ENCODE peak calls at places on chromosomes 4 and X, in seven cellular contexts. W, J, O, C, S, E and Z are unnamed samples. For H3K9me3 and H3K4me1, the result is how much of the 10 kb centered on the place peaks cover.

GRCh38 chrX:39174761-39175417 is 373.6 kb downstream of the MID1IP1 start:
- DNase-seq in O (no peak), J (peak), W (no peak), E (peak), S (no peak), C (no peak), Z (peak)

GRCh38 chr4:107468812-107469211 is 251.2 kb downstream of the PAPSS1 start:
- DNase-seq in E (no peak), S (no peak), C (no peak), O (no peak), J (no peak), W (no peak), Z (no peak)

GRCh38 chr4:164307262-164307661 is 446.7 kb upstream of the SMIM31 start:
- DNase-seq in E (no peak), J (no peak), C (no peak), O (no peak), S (no peak), W (no peak), Z (no peak)

GRCh38 chrX:135477576-135477975 is 42.9 kb upstream of the INTS6L start:
- DNase-seq in W (peak), J (peak), E (peak), S (peak), O (no peak), C (peak), Z (peak)

GRCh38 chr4:147110968-147111367 is 165.3 kb upstream of the TTC29 start:
- DNase-seq in J (no peak), O (no peak), E (peak), W (peak), S (no peak), C (no peak), Z (no peak)

GRCh38 chrX:37331546-37331945 is 17.6 kb upstream of the PRRG1 start:
- DNase-seq in C (no peak), S (no peak), W (no peak), J (no peak), E (no peak), O (no peak), Z (no peak)

GRCh38 chrX:103722505-103722904 is 11.8 kb downstream of the TMEM31 start:
- DNase-seq in W (peak), E (peak), J (no peak), O (no peak), S (no peak), C (peak), Z (no peak)

GRCh38 chr4:15694431-15694830 is 8.4 kb upstream of the BST1 start:
- DNase-seq in W (no peak), S (no peak), O (no peak), E (no peak), J (no peak), C (peak), Z (no peak)

GRCh38 chrX:119880552-119881437 is 9.2 kb downstream of the NDUFA1 start:
- DNase-seq in O (no peak), C (peak), W (peak), E (peak), J (peak), S (peak), Z (peak)

GRCh38 chrX:43469391-43470054 is 186.6 kb upstream of the MAOA start:
- DNase-seq in E (no peak), W (no peak), S (no peak), C (peak), O (no peak), J (no peak), Z (peak)

GRCh38 chr4:170122252-170122651 is 32.5 kb upstream of the AADAT start:
- DNase-seq in O (no peak), C (peak), E (no peak), S (no peak), W (no peak), J (no peak), Z (no peak)

GRCh38 chr4:89469930-89470375 is 162.4 kb upstream of the GPRIN3 start:
- DNase-seq in J (peak), S (no peak), E (peak), W (peak), C (peak), O (no peak), Z (peak)

GRCh38 chr4:23654791-23655190 is 235.1 kb downstream of the PPARGC1A start:
- DNase-seq in S (no peak), C (peak), W (no peak), J (no peak), O (no peak), E (no peak), Z (no peak)

GRCh38 chrX:65723706-65724105 is 56.3 kb downstream of the MSN start:
- DNase-seq in E (peak), C (no peak), S (no peak), O (no peak), W (peak), J (peak), Z (peak)

GRCh38 chrX:65731684-65732289 is 64.3 kb downstream of the MSN start:
- DNase-seq in J (no peak), O (no peak), C (no peak), S (no peak), E (no peak), W (no peak), Z (no peak)

GRCh38 chrX:65726708-65727107 is 59.3 kb downstream of the MSN start:
- DNase-seq in W (no peak), O (no peak), C (no peak), S (no peak), J (no peak), E (no peak), Z (no peak)
- H3K9me3 ChIP-seq in W (under half), O (under half), C (under half), S (under half), J (under half), E (under half), Z (under half)

DNA sequence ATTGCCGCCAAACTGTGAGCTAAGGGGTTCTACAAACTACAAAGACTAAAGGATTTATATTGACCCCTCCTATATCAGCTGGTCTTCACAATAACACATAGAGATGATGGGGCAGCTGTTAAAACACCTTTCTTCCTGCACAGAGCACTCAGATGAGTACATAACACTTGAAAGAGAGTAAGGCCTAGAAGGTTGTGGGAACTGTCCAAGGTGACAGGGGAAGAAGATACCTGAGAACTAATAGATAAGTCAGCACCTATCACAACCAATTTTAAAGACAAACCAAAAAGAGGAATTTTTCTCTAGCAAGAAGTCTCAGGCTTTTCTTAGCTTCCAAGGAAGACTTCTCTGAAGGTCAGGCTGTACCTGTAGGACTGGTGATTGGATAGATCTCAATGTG is 19.1 kb upstream of the CXCL6 start:
- DNase-seq in S (no peak), E (no peak), J (no peak), W (no peak), O (no peak), C (peak), Z (no peak)
- H3K4me1 ChIP-seq in S (under half), E (under half), J (under half), W (under half), O (under half), C (under half), Z (under half)

GRCh38 chrX:102018208-102018607 is 86.4 kb upstream of the ZMAT1 start:
- DNase-seq in E (no peak), O (no peak), W (no peak), J (no peak), C (no peak), S (no peak), Z (no peak)
- H3K9me3 ChIP-seq in E (under half), O (under half), W (under half), J (under half), C (under half), S (under half), Z (under half)

DNA sequence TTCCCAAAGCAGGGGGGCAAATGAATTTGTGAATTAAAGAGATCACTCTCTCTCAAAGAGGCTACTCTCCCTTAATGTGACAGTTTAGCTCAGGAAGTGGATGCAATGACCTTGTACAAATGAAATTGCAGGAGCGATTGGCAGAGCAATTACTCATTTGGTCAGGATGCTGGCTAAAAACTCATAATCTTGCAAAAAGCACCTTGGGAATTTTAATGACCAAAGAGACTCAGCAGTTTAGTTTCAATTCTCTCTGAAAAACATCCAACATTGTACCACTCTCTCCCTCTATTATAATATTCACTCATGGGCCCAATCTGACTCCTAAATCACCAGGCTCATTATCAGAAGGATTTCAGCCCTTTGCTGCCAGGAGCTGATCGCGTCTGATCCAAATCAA is 26.1 kb downstream of the PDGFC start:
- DNase-seq in J (no peak), C (peak), W (no peak), E (no peak), O (no peak), S (no peak), Z (no peak)
- H3K4me1 ChIP-seq in J (under half), C (half or more), W (under half), E (under half), O (half or more), S (half or more), Z (under half)

DNA sequence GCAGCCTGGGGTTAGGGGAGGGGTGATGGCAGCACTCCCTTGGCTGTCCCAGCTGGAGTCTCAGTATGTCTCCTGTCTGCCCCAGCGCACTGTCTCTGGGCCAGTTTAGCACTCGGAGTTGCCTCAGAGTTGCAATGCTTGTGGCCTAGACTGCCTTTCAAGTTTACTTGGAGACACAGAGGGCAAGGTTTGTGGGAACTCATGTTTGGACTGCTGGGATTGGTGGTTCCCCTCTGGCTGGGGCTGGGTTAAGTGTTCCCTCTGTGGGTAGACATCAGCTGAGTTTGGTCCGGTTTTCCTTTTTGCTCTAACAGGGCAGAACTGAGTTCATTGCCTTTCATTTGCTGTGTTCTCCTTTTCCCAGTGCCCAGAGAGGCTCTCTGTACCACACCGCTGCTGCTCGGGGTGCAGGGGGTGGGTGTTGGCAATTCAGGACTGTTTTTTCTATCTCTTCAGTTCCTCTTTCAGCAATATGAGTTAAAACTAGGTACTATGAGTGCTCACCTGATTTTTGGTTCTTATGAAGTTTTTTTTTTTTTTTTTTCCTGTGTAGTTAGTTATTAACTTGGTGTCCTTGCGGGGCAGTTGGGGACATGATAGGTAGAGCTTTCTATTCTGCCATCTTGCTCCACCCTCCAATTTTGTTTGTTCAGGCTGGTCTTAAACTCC is 17.2 kb downstream of the RAB33B start:
- DNase-seq in J (no peak), O (no peak), C (no peak), E (no peak), S (no peak), W (no peak), Z (no peak)
- H3K9me3 ChIP-seq in J (under half), O (under half), C (under half), E (under half), S (under half), W (under half), Z (under half)

GRCh38 chr4:141569141-141569540 is 67.2 kb upstream of the IL15 start:
- DNase-seq in C (no peak), W (peak), J (no peak), O (no peak), S (no peak), E (peak), Z (no peak)
- H3K4me1 ChIP-seq in C (under half), W (under half), J (under half), O (under half), S (under half), E (under half), Z (under half)

GRCh38 chrX:72526534-72527508 is 45.8 kb downstream of the HDAC8 start:
- DNase-seq in W (peak), C (no peak), S (no peak), O (no peak), E (peak), J (no peak), Z (no peak)
- H3K9me3 ChIP-seq in W (under half), C (under half), S (under half), O (under half), E (under half), J (under half), Z (under half)

GRCh38 chrX:107748490-107748889 is 27.1 kb downstream of the TSC22D3 start:
- DNase-seq in E (no peak), S (no peak), W (no peak), J (no peak), O (no peak), C (no peak), Z (no peak)
- H3K4me1 ChIP-seq in E (half or more), S (under half), W (under half), J (under half), O (half or more), C (under half), Z (under half)

DNA sequence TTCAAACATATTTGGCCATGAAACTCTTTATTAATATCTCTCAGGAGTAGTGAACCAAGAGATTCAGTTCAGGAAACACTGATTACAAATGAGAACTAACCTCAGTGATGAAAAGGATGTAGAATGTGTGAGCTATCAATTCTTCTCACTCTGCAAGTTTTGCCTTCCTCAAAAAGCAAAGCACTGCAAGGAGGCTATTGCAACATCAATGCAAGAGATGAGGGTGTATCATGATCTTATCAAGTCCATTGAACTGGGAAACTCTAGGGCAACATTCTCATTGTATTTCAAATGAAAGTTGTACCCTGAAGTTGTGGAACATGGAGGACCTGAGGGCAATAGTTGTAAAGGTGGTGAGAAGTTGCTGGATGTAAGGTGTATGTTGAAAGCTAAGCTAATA is 56.4 kb upstream of the VEGFC start:
- DNase-seq in J (no peak), O (no peak), C (peak), E (peak), W (no peak), S (no peak), Z (no peak)
- H3K9me3 ChIP-seq in J (under half), O (under half), C (under half), E (under half), W (under half), S (under half), Z (under half)